ENCODE peak calls at places on chromosomes 4 and X, in eight cellular contexts. W, D, O, E, P, I, U and X are unnamed samples.

GRCh38 chr4:40515037-40515397 is 114.6 kb downstream of the RBM47 start:
- DNase-seq in O (no peak), U (peak), I (peak), E (no peak), D (peak), P (peak), W (no peak), X (peak)

GRCh38 chr4:41611881-41612871 is 74.2 kb downstream of the LIMCH1 start:
- DNase-seq in I (peak), W (peak), E (no peak), O (no peak), P (peak), D (peak), U (peak), X (peak)

GRCh38 chr4:76377922-76378321 is 43.0 kb downstream of the CCDC158 start:
- DNase-seq in O (peak), P (peak), U (peak), D (peak), W (peak), I (no peak), E (peak), X (peak)

GRCh38 chr4:184826315-184827266 is 823 bp upstream of the ACSL1 start:
- DNase-seq in E (peak), W (no peak), I (no peak), O (no peak), D (peak), P (no peak), U (peak), X (peak)

GRCh38 chr4:143402776-143403550 is 66.3 kb downstream of the GAB1 start:
- DNase-seq in E (no peak), U (peak), W (no peak), D (no peak), P (no peak), I (no peak), O (no peak), X (no peak)

GRCh38 chr4:23788027-23788426 is 101.8 kb downstream of the PPARGC1A start:
- DNase-seq in U (no peak), D (no peak), P (no peak), E (no peak), I (no peak), O (no peak), W (no peak), X (no peak)

GRCh38 chrX:20362268-20363002 is 95.7 kb upstream of the RPS6KA3 start:
- DNase-seq in E (no peak), U (peak), W (peak), O (no peak), P (peak), D (peak), I (no peak), X (peak)

GRCh38 chr4:123616970-123617392 is 220.4 kb downstream of the SPRY1 start:
- DNase-seq in I (no peak), U (peak), E (no peak), O (no peak), D (no peak), P (no peak), W (no peak), X (peak)

GRCh38 chrX:118637997-118638396 is 89.4 kb upstream of the IL13RA1 start:
- DNase-seq in I (no peak), O (no peak), E (no peak), W (peak), D (peak), U (peak), P (no peak), X (peak)

GRCh38 chrX:54921427-54922021 is 900 bp downstream of the TRO start:
- DNase-seq in I (no peak), W (peak), U (peak), P (no peak), O (no peak), E (no peak), D (peak), X (no peak)

GRCh38 chr4:174217273-174218126 is 66.0 kb downstream of the FBXO8 start:
- DNase-seq in I (peak), U (peak), E (no peak), D (peak), W (peak), O (no peak), P (peak), X (no peak)

GRCh38 chr4:156593464-156593863 is 378.1 kb downstream of the PDGFC start:
- DNase-seq in D (peak), E (no peak), P (no peak), I (no peak), W (peak), O (no peak), U (peak), X (no peak)

GRCh38 chr4:3314706-3315260 is 22.0 kb downstream of the RGS12 start:
- DNase-seq in I (no peak), E (no peak), P (no peak), D (no peak), U (no peak), W (no peak), O (no peak), X (no peak)

GRCh38 chr4:101660607-101661006 is 129.9 kb upstream of the BANK1 start:
- DNase-seq in W (no peak), O (no peak), E (no peak), D (no peak), U (peak), I (no peak), P (no peak), X (no peak)

GRCh38 chr4:140609548-140610425 is 41.0 kb upstream of the UCP1 start:
- DNase-seq in D (peak), O (peak), E (peak), U (peak), I (peak), P (no peak), W (peak), X (peak)

GRCh38 chr4:40255722-40256281 is 59.0 kb downstream of the RHOH start:
- DNase-seq in I (peak), O (peak), D (peak), E (no peak), W (peak), P (peak), U (peak), X (peak)

GRCh38 chrX:103215037-103215767 is at the start of gene BEX4:
- DNase-seq in P (peak), U (peak), I (peak), E (peak), D (peak), O (peak), W (peak), X (peak)

GRCh38 chrX:2584659-2585470 is 84.1 kb upstream of the DHRSX start:
- DNase-seq in W (no peak), I (peak), O (no peak), D (no peak), E (no peak), P (no peak), U (no peak), X (no peak)

GRCh38 chr4:147958459-147959065 is 226.7 kb downstream of the ARHGAP10 start:
- DNase-seq in O (no peak), W (no peak), I (no peak), E (no peak), P (no peak), U (no peak), D (no peak), X (no peak)
- H2AFZ ChIP-seq in O (no peak), W (no peak), I (no peak), E (no peak), P (no peak), U (no peak), D (no peak), X (no peak)

GRCh38 chr4:145218251-145218650 is 37.9 kb upstream of the OTUD4 start:
- DNase-seq in O (no peak), I (no peak), U (no peak), D (no peak), P (no peak), W (no peak), E (no peak), X (no peak)
- H2AFZ ChIP-seq in O (no peak), I (no peak), U (no peak), D (no peak), P (no peak), W (peak), E (no peak), X (no peak)

GRCh38 chr4:6221296-6221850 is 21.0 kb upstream of the JAKMIP1 start:
- DNase-seq in D (no peak), U (no peak), I (no peak), W (no peak), O (no peak), E (no peak), P (no peak), X (no peak)

GRCh38 chr4:6221851-6222760 is 21.8 kb upstream of the JAKMIP1 start:
- DNase-seq in O (peak), D (no peak), P (no peak), W (no peak), I (peak), E (peak), U (peak), X (no peak)

GRCh38 chr4:6224725-6225124 is 24.4 kb upstream of the JAKMIP1 start:
- DNase-seq in W (no peak), O (no peak), U (no peak), D (no peak), E (no peak), I (no peak), P (no peak), X (no peak)

GRCh38 chr4:6225469-6225868 is 25.1 kb upstream of the JAKMIP1 start:
- DNase-seq in I (peak), E (peak), O (no peak), W (peak), D (peak), U (peak), P (peak), X (peak)

DNA sequence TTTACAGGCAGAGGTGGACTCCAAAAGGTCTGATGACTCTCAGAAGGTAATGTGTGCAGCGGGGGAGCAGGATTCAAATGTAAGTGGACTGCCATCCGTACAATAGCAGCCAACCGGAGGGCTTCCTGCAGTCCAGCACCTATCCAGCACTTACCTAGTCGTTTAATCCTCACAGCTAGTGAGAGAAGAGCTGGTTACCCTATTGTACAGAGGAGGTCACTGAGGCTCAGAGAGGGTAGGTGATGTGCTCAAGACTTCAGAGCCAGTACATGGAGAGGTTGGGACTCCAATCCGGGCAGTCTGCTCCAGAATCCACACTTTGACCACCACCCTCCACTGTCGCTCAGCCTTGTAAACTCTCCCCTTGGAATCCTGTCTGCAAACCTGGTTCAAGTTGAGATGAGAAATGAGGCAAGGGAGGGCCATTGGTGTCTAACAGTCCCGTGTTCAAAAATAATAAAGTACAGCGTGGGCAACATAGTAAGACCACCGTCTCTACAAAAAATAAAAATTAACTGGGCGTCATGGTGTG is 22.5 kb upstream of the JAKMIP1 start:
- DNase-seq in D (no peak), E (no peak), U (no peak), I (peak), W (no peak), O (peak), P (no peak), X (peak)
- H2AFZ ChIP-seq in D (no peak), E (no peak), U (no peak), I (no peak), W (no peak), O (no peak), P (no peak), X (no peak)

GRCh38 chr4:6020633-6021032 is 2.4 kb upstream of the C4orf50 start:
- DNase-seq in U (no peak), P (no peak), I (no peak), D (no peak), E (no peak), W (no peak), O (no peak), X (no peak)

GRCh38 chr4:6019316-6020263 is 1.4 kb upstream of the C4orf50 start:
- DNase-seq in E (peak), I (no peak), U (peak), D (peak), P (peak), O (peak), W (peak), X (peak)

GRCh38 chr4:6023766-6024165 is 5.5 kb upstream of the C4orf50 start:
- DNase-seq in I (no peak), O (no peak), D (no peak), P (peak), E (no peak), W (no peak), U (no peak), X (no peak)

GRCh38 chr4:6022607-6023288 is 4.5 kb upstream of the C4orf50 start:
- DNase-seq in O (no peak), D (no peak), E (no peak), W (no peak), P (no peak), I (no peak), U (no peak), X (no peak)

GRCh38 chr4:6021831-6022606 is 3.8 kb upstream of the C4orf50 start:
- DNase-seq in E (no peak), D (no peak), W (no peak), P (no peak), U (no peak), O (no peak), I (no peak), X (no peak)
- H2AFZ ChIP-seq in E (no peak), D (peak), W (no peak), P (no peak), U (no peak), O (no peak), I (no peak), X (no peak)

GRCh38 chr4:125520258-125520990 is 205.7 kb downstream of the FAT4 start:
- DNase-seq in I (no peak), E (no peak), D (peak), W (peak), P (no peak), O (no peak), U (no peak), X (no peak)

GRCh38 chr4:125526420-125526819 is 211.7 kb downstream of the FAT4 start:
- DNase-seq in E (peak), W (no peak), P (no peak), I (no peak), D (no peak), O (no peak), U (peak), X (peak)

GRCh38 chr4:125522588-125522987 is 207.8 kb downstream of the FAT4 start:
- DNase-seq in E (no peak), O (no peak), I (no peak), U (no peak), P (no peak), W (no peak), D (no peak), X (no peak)

GRCh38 chr4:125519376-125520171 is 204.8 kb downstream of the FAT4 start:
- DNase-seq in P (no peak), D (no peak), W (no peak), I (no peak), U (no peak), O (no peak), E (no peak), X (no peak)

GRCh38 chr4:125522992-125523391 is 208.2 kb downstream of the FAT4 start:
- DNase-seq in E (no peak), I (no peak), W (no peak), U (no peak), P (peak), O (no peak), D (no peak), X (no peak)
- H2AFZ ChIP-seq in E (no peak), I (no peak), W (no peak), U (no peak), P (no peak), O (no peak), D (peak), X (no peak)

DNA sequence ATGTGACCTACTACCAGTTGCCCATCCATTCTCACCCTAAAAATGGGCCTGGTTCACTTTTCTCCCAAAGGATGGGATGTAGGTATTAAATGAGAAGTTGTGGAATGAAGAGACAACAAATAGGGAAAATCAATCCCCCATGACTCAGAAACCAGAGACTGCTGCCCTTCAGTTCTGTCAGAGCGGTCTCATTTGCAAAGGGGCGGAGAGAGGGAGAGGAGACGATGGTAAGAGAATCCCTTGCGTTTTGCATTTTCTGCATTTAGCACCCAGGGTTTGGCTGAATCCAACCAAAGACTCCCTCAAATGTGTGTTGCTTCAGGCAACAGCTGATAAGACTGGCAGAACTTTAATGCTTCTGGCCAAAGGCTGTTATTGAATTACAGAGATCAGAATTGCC is 230.2 kb downstream of the EVC2 start:
- DNase-seq in U (no peak), I (no peak), E (no peak), P (no peak), O (no peak), W (no peak), D (no peak), X (no peak)
- H2AFZ ChIP-seq in U (no peak), I (no peak), E (no peak), P (no peak), O (no peak), W (no peak), D (no peak), X (no peak)

DNA sequence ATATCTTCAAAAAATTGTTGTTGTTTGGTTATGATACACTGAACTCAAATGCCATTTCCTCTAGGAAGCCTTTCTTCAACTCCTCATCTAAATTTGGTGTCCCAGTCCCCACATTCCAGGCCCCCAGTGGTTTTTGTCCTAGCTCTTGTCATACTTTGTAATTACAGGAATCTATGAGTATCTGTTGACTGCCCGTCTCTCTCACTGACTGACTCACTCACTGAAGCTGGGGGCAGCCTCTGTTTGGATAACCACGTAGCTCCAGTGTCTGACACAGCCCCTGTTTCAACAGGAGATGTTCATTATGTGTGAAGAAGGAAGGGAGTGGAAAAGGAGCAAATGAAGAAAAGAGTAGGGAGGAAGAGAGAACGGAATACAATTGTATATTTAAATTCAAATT is 284.1 kb upstream of the TENM3 start:
- DNase-seq in D (peak), I (peak), O (no peak), W (peak), E (no peak), P (no peak), U (peak), X (peak)
- H2AFZ ChIP-seq in D (peak), I (no peak), O (no peak), W (no peak), E (no peak), P (no peak), U (no peak), X (no peak)

DNA sequence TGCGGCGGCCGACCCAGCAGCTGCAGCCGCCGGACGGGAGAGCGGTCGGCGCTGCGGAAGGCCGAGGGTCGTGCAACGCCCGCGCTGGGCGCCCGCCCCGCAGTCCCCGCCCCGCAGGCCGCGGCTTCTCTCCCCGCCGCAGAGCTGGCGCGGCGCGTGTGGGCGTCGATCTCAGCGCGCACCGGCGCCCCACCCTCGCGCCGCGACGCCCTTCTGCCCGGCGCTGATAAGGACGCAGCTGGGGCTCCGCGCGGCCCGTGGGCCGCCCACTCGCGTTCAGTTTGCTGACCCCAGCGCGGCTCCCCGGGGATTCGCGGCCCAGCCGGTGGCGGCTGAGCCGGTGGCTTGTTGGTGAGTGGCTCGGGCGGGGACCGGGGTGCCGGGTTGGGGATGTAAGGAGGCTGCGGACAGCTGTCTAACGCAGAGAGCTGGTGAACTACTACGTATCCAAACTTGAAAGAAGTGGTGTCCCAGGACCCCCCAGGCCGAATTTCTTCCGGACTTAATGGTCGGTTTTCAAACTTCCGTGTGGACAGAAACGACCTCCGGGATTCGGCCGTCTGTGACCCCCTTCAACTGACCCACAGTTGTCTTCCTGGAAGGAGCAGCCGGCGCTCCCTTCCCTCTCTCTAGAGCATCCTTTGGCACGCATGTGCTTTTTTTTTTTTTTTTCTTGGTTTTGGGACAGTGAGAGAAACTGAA is 1.6 kb downstream of the FHDC1 start:
- DNase-seq in E (peak), P (peak), I (peak), D (peak), O (no peak), U (peak), W (peak), X (no peak)
- H2AFZ ChIP-seq in E (peak), P (peak), I (peak), D (peak), O (no peak), U (peak), W (peak), X (peak)